ENCODE peak calls at places on chromosomes 5 and 9, in seven cellular contexts. P, A, D, Z, W, F and V are unnamed samples.

GRCh38 chr5:143986567-143987242 is 174.7 kb downstream of the HMHB1 start:
- DNase-seq in P (peak), A (no peak), D (no peak), Z (no peak), W (no peak), F (no peak), V (peak)

GRCh38 chr5:136137497-136138220 is 5.0 kb downstream of the SMAD5 start:
- DNase-seq in P (no peak), A (no peak), D (no peak), Z (no peak), W (no peak), F (no peak), V (no peak)

GRCh38 chr9:135573124-135573523 is 11.6 kb downstream of the PAEP start:
- DNase-seq in P (no peak), A (no peak), D (no peak), Z (no peak), W (no peak), F (no peak), V (no peak)

GRCh38 chr5:160960592-160960991 is 108.6 kb upstream of the ATP10B start:
- DNase-seq in P (no peak), A (no peak), D (no peak), Z (no peak), W (no peak), F (no peak), V (no peak)

GRCh38 chr9:15353892-15354291 is 46.9 kb upstream of the TTC39B start:
- DNase-seq in P (no peak), A (no peak), D (no peak), Z (no peak), W (no peak), F (no peak), V (no peak)

GRCh38 chr5:159913048-159913447 is 3.2 kb upstream of the ADRA1B start:
- DNase-seq in P (peak), A (no peak), D (no peak), Z (peak), W (peak), F (no peak), V (peak)

GRCh38 chr9:137583957-137584356 is 5.2 kb upstream of the DPH7 start:
- DNase-seq in P (no peak), A (no peak), D (no peak), Z (no peak), W (no peak), F (no peak), V (no peak)

GRCh38 chr9:93028448-93029006 is 30.0 kb upstream of the SUSD3 start:
- DNase-seq in P (no peak), A (peak), D (no peak), Z (peak), W (no peak), F (no peak), V (no peak)

GRCh38 chr9:95438958-95439357 is 77.8 kb downstream of the PTCH1 start:
- DNase-seq in P (no peak), A (no peak), D (no peak), Z (no peak), W (no peak), F (no peak), V (no peak)

GRCh38 chr9:126298319-126298801 is 28.3 kb upstream of the MVB12B start:
- DNase-seq in P (no peak), A (no peak), D (no peak), Z (no peak), W (no peak), F (no peak), V (no peak)

GRCh38 chr9:36141288-36141687 is 4.8 kb downstream of the GLIPR2 start:
- DNase-seq in P (no peak), A (no peak), D (no peak), Z (peak), W (peak), F (no peak), V (peak)

GRCh38 chr5:1967716-1968115 is 85.0 kb upstream of the IRX4 start:
- DNase-seq in P (no peak), A (no peak), D (no peak), Z (no peak), W (no peak), F (no peak), V (no peak)

GRCh38 chr5:43312699-43313034 is 545 bp downstream of the HMGCS1 start:
- DNase-seq in P (no peak), A (no peak), D (no peak), Z (no peak), W (no peak), F (no peak), V (no peak)

GRCh38 chr5:443239-444151 is 519 bp downstream of the EXOC3 start:
- DNase-seq in P (no peak), A (no peak), D (peak), Z (no peak), W (peak), F (no peak), V (peak)

GRCh38 chr5:66958126-66958983 is 238.2 kb downstream of the CD180 start:
- DNase-seq in P (peak), A (no peak), D (no peak), Z (no peak), W (no peak), F (no peak), V (no peak)

GRCh38 chr5:172723508-172723907 is 47.5 kb downstream of the DUSP1 start:
- DNase-seq in P (no peak), A (no peak), D (peak), Z (no peak), W (no peak), F (no peak), V (no peak)

GRCh38 chr5:79183617-79184016 is 52.3 kb upstream of the JMY start:
- DNase-seq in P (no peak), A (no peak), D (no peak), Z (no peak), W (no peak), F (no peak), V (no peak)

GRCh38 chr9:84229186-84229585 is 111.4 kb downstream of the SLC28A3 start:
- DNase-seq in P (no peak), A (no peak), D (no peak), Z (no peak), W (no peak), F (no peak), V (no peak)

GRCh38 chr5:122880749-122881148 is 35.3 kb downstream of the SNX24 start:
- DNase-seq in P (no peak), A (no peak), D (no peak), Z (no peak), W (no peak), F (no peak), V (no peak)

GRCh38 chr5:143525176-143525575 is 121.7 kb upstream of the NR3C1 start:
- DNase-seq in P (no peak), A (no peak), D (no peak), Z (no peak), W (no peak), F (no peak), V (no peak)

GRCh38 chr5:122846051-122846567 is 696 bp downstream of the SNX24 start:
- DNase-seq in P (no peak), A (no peak), D (no peak), Z (peak), W (peak), F (no peak), V (peak)

GRCh38 chr5:171623551-171624097 is 162.0 kb upstream of the SMIM23 start:
- DNase-seq in P (no peak), A (no peak), D (no peak), Z (no peak), W (no peak), F (peak), V (no peak)

GRCh38 chr5:78953092-78953800 is 31.9 kb downstream of the ARSB start:
- DNase-seq in P (no peak), A (no peak), D (no peak), Z (no peak), W (no peak), F (no peak), V (peak)